ENCODE peak calls at places on chromosomes 2 and 18, in seven cellular contexts. One of them, this sample, is unnamed.

GRCh38 chr2:235605306-235605998 is 111.6 kb downstream of the AGAP1 start:
- DNase-seq in dorsolateral prefrontal cortex: peak
- DNase-seq in lower leg skin: peak
- DNase-seq in choroid plexus epithelial cell: peak
- DNase-seq in uterus: peak
- DNase-seq in neuronal stem cell: peak
- DNase-seq in NT2/D1: peak
- DNase-seq in this sample: no peak

GRCh38 chr18:22674300-22674699 is 256.6 kb upstream of the CTAGE1 start:
- DNase-seq in dorsolateral prefrontal cortex: no peak
- DNase-seq in lower leg skin: no peak
- DNase-seq in choroid plexus epithelial cell: peak
- DNase-seq in uterus: no peak
- DNase-seq in neuronal stem cell: no peak
- DNase-seq in NT2/D1: no peak
- DNase-seq in this sample: no peak

GRCh38 chr2:121819846-121820245 is 64.4 kb downstream of the TSN start:
- DNase-seq in dorsolateral prefrontal cortex: no peak
- DNase-seq in lower leg skin: no peak
- DNase-seq in choroid plexus epithelial cell: no peak
- DNase-seq in uterus: no peak
- DNase-seq in neuronal stem cell: no peak
- DNase-seq in NT2/D1: no peak
- DNase-seq in this sample: no peak

GRCh38 chr18:64219511-64219910 is 70.6 kb upstream of the LINC00305 start:
- DNase-seq in dorsolateral prefrontal cortex: no peak
- DNase-seq in lower leg skin: no peak
- DNase-seq in choroid plexus epithelial cell: no peak
- DNase-seq in uterus: no peak
- DNase-seq in neuronal stem cell: no peak
- DNase-seq in NT2/D1: no peak
- DNase-seq in this sample: no peak

GRCh38 chr2:198077477-198077876 is 273.1 kb downstream of the PLCL1 start:
- DNase-seq in dorsolateral prefrontal cortex: no peak
- DNase-seq in lower leg skin: no peak
- DNase-seq in choroid plexus epithelial cell: no peak
- DNase-seq in uterus: no peak
- DNase-seq in neuronal stem cell: no peak
- DNase-seq in NT2/D1: no peak
- DNase-seq in this sample: no peak

GRCh38 chr2:11738589-11739436 is 7.6 kb upstream of the LPIN1 start:
- DNase-seq in dorsolateral prefrontal cortex: no peak
- DNase-seq in lower leg skin: peak
- DNase-seq in choroid plexus epithelial cell: peak
- DNase-seq in uterus: peak
- DNase-seq in neuronal stem cell: no peak
- DNase-seq in NT2/D1: peak
- DNase-seq in this sample: no peak

GRCh38 chr2:96584017-96584416 is 47.5 kb downstream of the ARID5A start:
- DNase-seq in dorsolateral prefrontal cortex: no peak
- DNase-seq in lower leg skin: no peak
- DNase-seq in choroid plexus epithelial cell: peak
- DNase-seq in uterus: no peak
- DNase-seq in neuronal stem cell: no peak
- DNase-seq in NT2/D1: no peak
- DNase-seq in this sample: no peak

GRCh38 chr2:7835693-7836680 is 845.9 kb upstream of the ID2 start:
- DNase-seq in dorsolateral prefrontal cortex: no peak
- DNase-seq in lower leg skin: no peak
- DNase-seq in choroid plexus epithelial cell: no peak
- DNase-seq in uterus: no peak
- DNase-seq in neuronal stem cell: no peak
- DNase-seq in NT2/D1: no peak
- DNase-seq in this sample: no peak

GRCh38 chr2:3288455-3289163 is 89.0 kb downstream of the EIPR1 start:
- DNase-seq in dorsolateral prefrontal cortex: no peak
- DNase-seq in lower leg skin: no peak
- DNase-seq in choroid plexus epithelial cell: no peak
- DNase-seq in uterus: no peak
- DNase-seq in neuronal stem cell: no peak
- DNase-seq in NT2/D1: no peak
- DNase-seq in this sample: no peak

GRCh38 chr2:104583791-104584190 is 270.1 kb upstream of the POU3F3 start:
- DNase-seq in dorsolateral prefrontal cortex: no peak
- DNase-seq in lower leg skin: no peak
- DNase-seq in choroid plexus epithelial cell: no peak
- DNase-seq in uterus: no peak
- DNase-seq in neuronal stem cell: peak
- DNase-seq in NT2/D1: no peak
- DNase-seq in this sample: no peak

GRCh38 chr18:12726774-12727550 is 24.1 kb downstream of the PSMG2 start:
- DNase-seq in dorsolateral prefrontal cortex: peak
- DNase-seq in lower leg skin: peak
- DNase-seq in choroid plexus epithelial cell: peak
- DNase-seq in uterus: peak
- DNase-seq in neuronal stem cell: peak
- DNase-seq in NT2/D1: peak
- DNase-seq in this sample: peak

GRCh38 chr18:59744271-59744721 is 47.1 kb upstream of the CCBE1 start:
- DNase-seq in dorsolateral prefrontal cortex: no peak
- DNase-seq in lower leg skin: no peak
- DNase-seq in choroid plexus epithelial cell: peak
- DNase-seq in uterus: no peak
- DNase-seq in neuronal stem cell: no peak
- DNase-seq in NT2/D1: no peak
- DNase-seq in this sample: no peak

GRCh38 chr2:199431748-199432213 is 26.0 kb downstream of the SATB2 start:
- DNase-seq in dorsolateral prefrontal cortex: no peak
- DNase-seq in lower leg skin: no peak
- DNase-seq in choroid plexus epithelial cell: peak
- DNase-seq in uterus: no peak
- DNase-seq in neuronal stem cell: no peak
- DNase-seq in NT2/D1: no peak
- DNase-seq in this sample: no peak

GRCh38 chr2:239315308-239315707 is 85.5 kb downstream of the HDAC4 start:
- DNase-seq in dorsolateral prefrontal cortex: no peak
- DNase-seq in lower leg skin: no peak
- DNase-seq in choroid plexus epithelial cell: no peak
- DNase-seq in uterus: peak
- DNase-seq in neuronal stem cell: no peak
- DNase-seq in NT2/D1: no peak
- DNase-seq in this sample: no peak

GRCh38 chr2:164485541-164485940 is 135.7 kb downstream of the GRB14 start:
- DNase-seq in dorsolateral prefrontal cortex: no peak
- DNase-seq in lower leg skin: no peak
- DNase-seq in choroid plexus epithelial cell: peak
- DNase-seq in uterus: no peak
- DNase-seq in neuronal stem cell: no peak
- DNase-seq in NT2/D1: no peak
- DNase-seq in this sample: no peak

DNA sequence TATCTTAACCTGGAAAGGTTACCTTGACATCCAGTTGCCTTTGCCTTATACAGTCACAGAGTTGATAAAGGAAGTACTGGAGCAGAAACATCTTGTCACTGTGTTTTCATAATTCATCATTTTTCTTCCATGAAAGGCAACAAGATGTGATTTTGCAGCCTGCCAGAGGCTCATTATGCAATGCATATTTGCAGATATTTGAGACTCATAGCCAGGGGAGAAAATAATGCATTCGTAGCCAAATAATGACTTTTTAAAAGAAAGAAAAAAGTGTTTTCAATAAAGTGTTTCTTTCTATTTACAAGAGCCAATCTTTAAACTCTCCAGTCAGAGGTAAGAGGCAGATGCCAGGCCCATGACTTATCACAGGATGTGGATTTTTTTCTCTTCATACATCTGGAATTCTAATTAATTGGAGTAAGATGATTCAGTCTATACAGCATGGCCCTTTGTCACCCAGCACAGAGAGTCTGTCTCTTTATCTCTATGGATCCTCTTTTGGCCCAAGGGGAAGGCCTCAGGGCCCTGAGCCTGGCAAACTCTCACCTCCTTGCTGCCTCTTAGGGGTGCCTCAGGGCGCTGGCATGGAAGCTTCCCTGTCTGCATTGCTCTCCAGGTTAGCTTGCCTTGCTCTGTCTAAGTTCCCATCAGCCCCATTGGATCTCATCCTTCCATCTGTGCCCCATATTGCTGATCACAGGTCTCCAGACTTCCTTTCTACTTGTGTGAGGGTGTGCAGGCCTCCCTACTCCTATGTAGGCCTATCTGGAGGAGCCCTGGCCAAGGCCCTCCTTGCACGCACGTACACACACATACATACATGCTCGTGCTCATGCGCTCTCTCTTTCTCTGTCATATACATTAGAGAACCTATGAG is 247.7 kb downstream of the TPGS2 start:
- DNase-seq in dorsolateral prefrontal cortex: no peak
- DNase-seq in lower leg skin: no peak
- DNase-seq in choroid plexus epithelial cell: peak
- DNase-seq in uterus: no peak
- DNase-seq in neuronal stem cell: no peak
- DNase-seq in NT2/D1: no peak
- DNase-seq in this sample: no peak
- H3K4me3 ChIP-seq in dorsolateral prefrontal cortex: no peak
- H3K4me3 ChIP-seq in lower leg skin: no peak
- H3K4me3 ChIP-seq in choroid plexus epithelial cell: no peak
- H3K4me3 ChIP-seq in uterus: no peak
- H3K4me3 ChIP-seq in neuronal stem cell: no peak
- H3K4me3 ChIP-seq in NT2/D1: no peak
- H3K4me3 ChIP-seq in this sample: no peak

GRCh38 chr2:207161247-207161646 is 4.5 kb downstream of the KLF7 start:
- DNase-seq in dorsolateral prefrontal cortex: no peak
- DNase-seq in lower leg skin: no peak
- DNase-seq in choroid plexus epithelial cell: no peak
- DNase-seq in uterus: no peak
- DNase-seq in neuronal stem cell: no peak
- DNase-seq in NT2/D1: no peak
- DNase-seq in this sample: no peak

GRCh38 chr2:207163815-207164747 is 1.7 kb downstream of the KLF7 start:
- DNase-seq in dorsolateral prefrontal cortex: peak
- DNase-seq in lower leg skin: peak
- DNase-seq in choroid plexus epithelial cell: peak
- DNase-seq in uterus: peak
- DNase-seq in neuronal stem cell: no peak
- DNase-seq in NT2/D1: no peak
- DNase-seq in this sample: no peak

GRCh38 chr2:207161724-207162123 is 4.0 kb downstream of the KLF7 start:
- DNase-seq in dorsolateral prefrontal cortex: no peak
- DNase-seq in lower leg skin: no peak
- DNase-seq in choroid plexus epithelial cell: peak
- DNase-seq in uterus: no peak
- DNase-seq in neuronal stem cell: no peak
- DNase-seq in NT2/D1: no peak
- DNase-seq in this sample: no peak

GRCh38 chr2:207162319-207162718 is 3.4 kb downstream of the KLF7 start:
- DNase-seq in dorsolateral prefrontal cortex: no peak
- DNase-seq in lower leg skin: no peak
- DNase-seq in choroid plexus epithelial cell: peak
- DNase-seq in uterus: no peak
- DNase-seq in neuronal stem cell: no peak
- DNase-seq in NT2/D1: no peak
- DNase-seq in this sample: no peak

DNA sequence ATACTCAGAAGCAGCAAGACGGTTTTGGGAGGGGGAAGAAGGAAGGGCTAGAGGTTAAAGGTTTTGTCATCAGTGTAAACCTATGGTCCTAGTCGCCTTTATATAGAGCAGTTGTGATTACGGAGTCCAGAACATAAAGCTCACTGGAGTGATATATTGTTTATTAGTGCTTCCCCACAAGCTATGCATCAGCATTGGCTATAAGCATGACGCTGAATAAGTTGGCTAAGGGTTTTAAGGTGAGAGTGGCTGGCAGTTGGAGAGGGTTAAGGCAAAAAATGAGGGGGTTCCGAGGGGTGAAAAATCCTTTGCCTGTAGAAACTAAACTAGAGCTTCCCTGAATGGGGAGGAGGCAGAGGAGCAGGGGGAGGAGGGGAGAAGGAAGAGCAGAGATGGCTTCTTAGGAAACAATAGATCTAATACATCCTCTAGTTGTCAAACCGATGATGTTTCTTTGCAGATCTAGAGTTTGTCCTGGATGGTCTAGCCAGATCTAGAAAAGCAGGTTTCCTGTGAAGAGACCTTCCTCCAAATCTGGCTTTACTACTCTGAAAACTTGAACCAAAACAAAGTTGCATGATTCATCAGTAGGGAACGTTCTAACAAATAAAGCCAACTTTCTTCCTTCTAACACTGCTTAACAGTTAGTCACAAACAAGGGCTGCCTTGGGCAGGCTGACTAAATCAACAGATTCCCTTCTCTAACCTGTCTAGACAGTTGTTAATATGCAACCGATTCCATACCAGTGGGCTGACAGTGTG is 2.5 kb downstream of the KLF7 start:
- DNase-seq in dorsolateral prefrontal cortex: no peak
- DNase-seq in lower leg skin: peak
- DNase-seq in choroid plexus epithelial cell: peak
- DNase-seq in uterus: peak
- DNase-seq in neuronal stem cell: no peak
- DNase-seq in NT2/D1: no peak
- DNase-seq in this sample: peak
- H3K4me3 ChIP-seq in dorsolateral prefrontal cortex: peak
- H3K4me3 ChIP-seq in lower leg skin: no peak
- H3K4me3 ChIP-seq in choroid plexus epithelial cell: peak
- H3K4me3 ChIP-seq in uterus: peak
- H3K4me3 ChIP-seq in neuronal stem cell: no peak
- H3K4me3 ChIP-seq in NT2/D1: peak
- H3K4me3 ChIP-seq in this sample: peak

GRCh38 chr2:44083054-44083453 is 85.6 kb upstream of the PPM1B start:
- DNase-seq in dorsolateral prefrontal cortex: no peak
- DNase-seq in lower leg skin: no peak
- DNase-seq in choroid plexus epithelial cell: no peak
- DNase-seq in uterus: no peak
- DNase-seq in neuronal stem cell: no peak
- DNase-seq in NT2/D1: no peak
- DNase-seq in this sample: no peak

GRCh38 chr2:44084850-44085249 is 83.8 kb upstream of the PPM1B start:
- DNase-seq in dorsolateral prefrontal cortex: no peak
- DNase-seq in lower leg skin: no peak
- DNase-seq in choroid plexus epithelial cell: no peak
- DNase-seq in uterus: no peak
- DNase-seq in neuronal stem cell: no peak
- DNase-seq in NT2/D1: no peak
- DNase-seq in this sample: no peak

GRCh38 chr2:44087714-44088092 is 81.0 kb upstream of the PPM1B start:
- DNase-seq in dorsolateral prefrontal cortex: no peak
- DNase-seq in lower leg skin: no peak
- DNase-seq in choroid plexus epithelial cell: no peak
- DNase-seq in uterus: no peak
- DNase-seq in neuronal stem cell: no peak
- DNase-seq in NT2/D1: no peak
- DNase-seq in this sample: no peak

GRCh38 chr2:44087037-44087713 is 81.5 kb upstream of the PPM1B start:
- DNase-seq in dorsolateral prefrontal cortex: peak
- DNase-seq in lower leg skin: peak
- DNase-seq in choroid plexus epithelial cell: peak
- DNase-seq in uterus: peak
- DNase-seq in neuronal stem cell: peak
- DNase-seq in NT2/D1: peak
- DNase-seq in this sample: peak

GRCh38 chr2:44086639-44087036 is 82.0 kb upstream of the PPM1B start:
- DNase-seq in dorsolateral prefrontal cortex: no peak
- DNase-seq in lower leg skin: no peak
- DNase-seq in choroid plexus epithelial cell: no peak
- DNase-seq in uterus: no peak
- DNase-seq in neuronal stem cell: no peak
- DNase-seq in NT2/D1: no peak
- DNase-seq in this sample: no peak
- H3K4me3 ChIP-seq in dorsolateral prefrontal cortex: peak
- H3K4me3 ChIP-seq in lower leg skin: no peak
- H3K4me3 ChIP-seq in choroid plexus epithelial cell: peak
- H3K4me3 ChIP-seq in uterus: peak
- H3K4me3 ChIP-seq in neuronal stem cell: no peak
- H3K4me3 ChIP-seq in NT2/D1: no peak
- H3K4me3 ChIP-seq in this sample: no peak

GRCh38 chr2:443211-443610 is 155.3 kb upstream of the ALKAL2 start:
- DNase-seq in dorsolateral prefrontal cortex: no peak
- DNase-seq in lower leg skin: no peak
- DNase-seq in choroid plexus epithelial cell: no peak
- DNase-seq in uterus: no peak
- DNase-seq in neuronal stem cell: no peak
- DNase-seq in NT2/D1: no peak
- DNase-seq in this sample: no peak
- H3K4me3 ChIP-seq in dorsolateral prefrontal cortex: no peak
- H3K4me3 ChIP-seq in lower leg skin: no peak
- H3K4me3 ChIP-seq in choroid plexus epithelial cell: no peak
- H3K4me3 ChIP-seq in uterus: no peak
- H3K4me3 ChIP-seq in neuronal stem cell: no peak
- H3K4me3 ChIP-seq in NT2/D1: no peak
- H3K4me3 ChIP-seq in this sample: no peak

This sample was measured in LNCaP clone FGC.